ENCODE peak calls at places on chromosomes 11 and 22, in ten cellular contexts. Y, C, I, N, T, E, A, B, V and O are unnamed samples.

GRCh38 chr22:46058591-46059519 is 81.9 kb upstream of the WNT7B start:
- DNase-seq in I (no peak), E (peak), N (no peak), C (peak), T (no peak), Y (no peak), B (no peak), V (peak), A (no peak), O (no peak)

GRCh38 chr11:112874959-112875358 is 86.3 kb upstream of the NCAM1 start:
- DNase-seq in E (no peak), N (no peak), C (no peak), Y (no peak), V (no peak), T (no peak), B (no peak), A (no peak), I (no peak), O (no peak)

GRCh38 chr11:12914401-12914912 is 94.7 kb upstream of the RASSF10 start:
- DNase-seq in E (peak), Y (peak), T (peak), B (peak), I (no peak), V (peak), N (peak), C (no peak), A (no peak), O (no peak)

GRCh38 chr11:106276859-106277436 is 199.5 kb downstream of the AASDHPPT start:
- DNase-seq in C (peak), E (no peak), V (peak), Y (no peak), T (no peak), A (no peak), I (no peak), N (peak), B (peak), O (no peak)

GRCh38 chr11:132068556-132068955 is 698.1 kb downstream of the NTM start:
- DNase-seq in Y (no peak), C (no peak), T (no peak), E (no peak), B (no peak), I (no peak), V (peak), A (no peak), N (no peak), O (no peak)

GRCh38 chr11:72309074-72309598 is 65.2 kb upstream of the PHOX2A start:
- DNase-seq in N (no peak), E (no peak), I (no peak), Y (no peak), C (no peak), B (no peak), T (no peak), V (no peak), A (no peak), O (no peak)

GRCh38 chr22:37206841-37207821 is 5.1 kb downstream of the SSTR3 start:
- DNase-seq in I (no peak), N (no peak), C (no peak), T (peak), A (no peak), B (no peak), V (no peak), Y (no peak), E (peak), O (no peak)

GRCh38 chr11:117875397-117876048 is 935 bp downstream of the FXYD6 start:
- DNase-seq in N (no peak), A (peak), B (peak), Y (peak), I (peak), T (peak), E (no peak), V (no peak), C (no peak), O (no peak)

GRCh38 chr11:121595717-121596156 is 143.0 kb upstream of the SORL1-AS1 start:
- DNase-seq in I (no peak), E (peak), C (peak), N (no peak), T (no peak), V (peak), B (no peak), A (no peak), Y (no peak), O (no peak)

GRCh38 chr11:128689946-128690745 is 3.7 kb upstream of the FLI1 start:
- DNase-seq in B (no peak), C (no peak), Y (no peak), I (no peak), T (no peak), A (no peak), N (no peak), E (peak), V (no peak), O (no peak)

GRCh38 chr11:60835472-60835871 is 6.4 kb upstream of the CCDC86 start:
- DNase-seq in C (peak), I (no peak), T (no peak), N (no peak), B (no peak), E (no peak), Y (no peak), V (no peak), A (no peak), O (no peak)

GRCh38 chr11:116263770-116264169 is 509.0 kb downstream of the BUD13 start:
- DNase-seq in I (no peak), A (no peak), T (no peak), C (no peak), B (peak), E (no peak), Y (no peak), N (peak), V (no peak), O (no peak)

GRCh38 chr11:95516786-95517185 is 272.8 kb downstream of the FAM76B start:
- DNase-seq in C (peak), E (no peak), T (no peak), Y (no peak), V (peak), B (no peak), A (no peak), I (no peak), N (no peak), O (no peak)

GRCh38 chr11:117657801-117658200 is 139.2 kb downstream of the DSCAML1 start:
- DNase-seq in B (no peak), N (no peak), V (no peak), I (no peak), C (no peak), Y (no peak), E (peak), T (no peak), A (peak), O (no peak)

GRCh38 chr22:27116295-27116694 is 458.9 kb downstream of the MIAT start:
- DNase-seq in I (no peak), T (no peak), V (peak), C (no peak), B (no peak), N (no peak), Y (no peak), E (no peak), A (peak), O (no peak)